ENCODE peak calls at places on chromosomes 5 and 9, in nine cellular contexts. P, O, G, Y, S, K, C, I and E are unnamed samples.

GRCh38 chr5:112697301-112697700 is 40.4 kb upstream of the APC start:
- DNase-seq in P (no peak), O (no peak), G (no peak), Y (no peak), S (no peak), K (no peak), C (no peak), I (no peak), E (no peak)

GRCh38 chr5:6544561-6544935 is 88.3 kb downstream of the NSUN2 start:
- DNase-seq in P (no peak), O (no peak), G (no peak), Y (no peak), S (peak), K (no peak), C (no peak), I (no peak), E (no peak)

GRCh38 chr9:38362912-38363588 is 29.5 kb upstream of the ALDH1B1 start:
- DNase-seq in P (peak), O (no peak), G (no peak), Y (peak), S (peak), K (peak), C (peak), I (no peak), E (peak)

GRCh38 chr5:142356716-142357468 is 32.1 kb upstream of the SPRY4 start:
- DNase-seq in P (peak), O (peak), G (no peak), Y (peak), S (peak), K (peak), C (peak), I (peak), E (peak)

GRCh38 chr5:1513326-1514026 is 10.3 kb downstream of the LPCAT1 start:
- DNase-seq in P (no peak), O (peak), G (no peak), Y (no peak), S (no peak), K (no peak), C (no peak), I (no peak), E (no peak)

GRCh38 chr9:123825337-123825736 is 104.6 kb downstream of the DENND1A start:
- DNase-seq in P (no peak), O (no peak), G (no peak), Y (no peak), S (no peak), K (peak), C (peak), I (no peak), E (no peak)

GRCh38 chr9:31824860-31825259 is 559.6 kb upstream of the ACO1 start:
- DNase-seq in P (no peak), O (no peak), G (no peak), Y (no peak), S (no peak), K (no peak), C (no peak), I (no peak), E (no peak)

GRCh38 chr5:142494119-142494518 is 169.3 kb upstream of the SPRY4 start:
- DNase-seq in P (no peak), O (no peak), G (no peak), Y (no peak), S (no peak), K (no peak), C (no peak), I (no peak), E (no peak)

GRCh38 chr5:140221697-140222223 is 46.8 kb downstream of the CYSTM1 start:
- DNase-seq in P (peak), O (no peak), G (no peak), Y (no peak), S (peak), K (peak), C (peak), I (no peak), E (no peak)

GRCh38 chr5:124180523-124181461 is 565.6 kb downstream of the ZNF608 start:
- DNase-seq in P (no peak), O (no peak), G (no peak), Y (no peak), S (peak), K (peak), C (peak), I (no peak), E (no peak)

GRCh38 chr5:148697177-148697820 is 43.0 kb upstream of the HTR4 start:
- DNase-seq in P (no peak), O (no peak), G (no peak), Y (no peak), S (peak), K (peak), C (peak), I (no peak), E (peak)

GRCh38 chr5:6753851-6754250 is 40.6 kb downstream of the TENT4A start:
- DNase-seq in P (no peak), O (no peak), G (no peak), Y (no peak), S (no peak), K (no peak), C (no peak), I (no peak), E (no peak)

GRCh38 chr5:66306105-66306843 is 162.2 kb downstream of the SREK1 start:
- DNase-seq in P (peak), O (no peak), G (no peak), Y (peak), S (peak), K (peak), C (peak), I (no peak), E (peak)

GRCh38 chr9:124780060-124780756 is 3.3 kb downstream of the OLFML2A start:
- DNase-seq in P (peak), O (no peak), G (no peak), Y (no peak), S (no peak), K (no peak), C (peak), I (no peak), E (no peak)

GRCh38 chr9:89978185-89978584 is 373.4 kb downstream of the GADD45G start:
- DNase-seq in P (no peak), O (no peak), G (no peak), Y (no peak), S (no peak), K (no peak), C (no peak), I (no peak), E (no peak)

GRCh38 chr5:80216753-80217596 is 38.9 kb downstream of the SERINC5 start:
- DNase-seq in P (no peak), O (no peak), G (peak), Y (no peak), S (no peak), K (no peak), C (peak), I (no peak), E (peak)

GRCh38 chr5:14849516-14850294 is 21.9 kb downstream of the ANKH start:
- DNase-seq in P (no peak), O (no peak), G (no peak), Y (no peak), S (no peak), K (peak), C (peak), I (no peak), E (no peak)

GRCh38 chr9:134103391-134103998 is 32.4 kb upstream of the WDR5 start:
- DNase-seq in P (no peak), O (no peak), G (no peak), Y (no peak), S (no peak), K (no peak), C (no peak), I (no peak), E (no peak)

GRCh38 chr9:81070689-81071088 is 618.7 kb downstream of the TLE1 start:
- DNase-seq in P (no peak), O (no peak), G (no peak), Y (no peak), S (no peak), K (no peak), C (peak), I (no peak), E (no peak)

GRCh38 chr9:120970249-120970648 is 43.7 kb upstream of the TRAF1 start:
- DNase-seq in P (no peak), O (no peak), G (no peak), Y (no peak), S (no peak), K (no peak), C (no peak), I (no peak), E (no peak)

GRCh38 chr5:8905021-8905420 is 640.9 kb downstream of the SEMA5A start:
- DNase-seq in P (no peak), O (no peak), G (no peak), Y (peak), S (no peak), K (peak), C (peak), I (no peak), E (no peak)

GRCh38 chr5:142720561-142721275 is 34.8 kb upstream of the FGF1 start:
- DNase-seq in P (no peak), O (peak), G (no peak), Y (peak), S (no peak), K (no peak), C (no peak), I (no peak), E (peak)

GRCh38 chr9:127204771-127205470 is 59.7 kb upstream of the GARNL3 start:
- DNase-seq in P (no peak), O (no peak), G (no peak), Y (no peak), S (no peak), K (peak), C (peak), I (no peak), E (no peak)

GRCh38 chr9:10265102-10265708 is 347.6 kb downstream of the PTPRD start:
- DNase-seq in P (no peak), O (no peak), G (no peak), Y (no peak), S (no peak), K (no peak), C (peak), I (no peak), E (no peak)

GRCh38 chr9:35683323-35683722 is 6.4 kb downstream of the TPM2 start:
- DNase-seq in P (no peak), O (no peak), G (no peak), Y (no peak), S (no peak), K (no peak), C (no peak), I (no peak), E (no peak)

GRCh38 chr9:131273791-131274673 is 2.3 kb downstream of the FAM78A start:
- DNase-seq in P (no peak), O (no peak), G (no peak), Y (no peak), S (no peak), K (no peak), C (no peak), I (no peak), E (no peak)

GRCh38 chr5:149186506-149186905 is 45.2 kb downstream of the ABLIM3 start:
- DNase-seq in P (no peak), O (no peak), G (no peak), Y (no peak), S (no peak), K (no peak), C (no peak), I (no peak), E (no peak)

GRCh38 chr9:128946945-128947422 is 419 bp downstream of the DOLK start:
- DNase-seq in P (no peak), O (peak), G (no peak), Y (no peak), S (no peak), K (peak), C (peak), I (no peak), E (peak)

GRCh38 chr9:116574027-116574679 is 113.0 kb upstream of the TRIM32 start:
- DNase-seq in P (no peak), O (no peak), G (no peak), Y (peak), S (no peak), K (no peak), C (peak), I (no peak), E (no peak)